ENCODE peak calls at places on chromosomes 7 and 10, in ten cellular contexts. One of them, this sample, is unnamed.

GRCh38 chr7:105897999-105898398 is 21.6 kb upstream of the ATXN7L1 start:
- DNase-seq in NCI-H460: no peak
- DNase-seq in suprapubic skin: no peak
- DNase-seq in vagina: no peak
- DNase-seq in dermis blood vessel endothelial cell: no peak
- DNase-seq in activated CD8-positive, alpha-beta T cell treated with anti-CD3 and anti-CD28 coated beads for 36 hours: no peak
- DNase-seq in T follicular helper cell: no peak
- DNase-seq in MV-4-11: no peak
- DNase-seq in dorsolateral prefrontal cortex: no peak
- DNase-seq in endodermal cell: no peak
- DNase-seq in this sample: no peak

GRCh38 chr7:128352138-128352537 is 8.4 kb upstream of the RBM28 start:
- DNase-seq in dermis blood vessel endothelial cell: peak
- DNase-seq in dorsolateral prefrontal cortex: peak
- DNase-seq in MV-4-11: no peak
- DNase-seq in NCI-H460: no peak
- DNase-seq in activated CD8-positive, alpha-beta T cell treated with anti-CD3 and anti-CD28 coated beads for 36 hours: peak
- DNase-seq in suprapubic skin: no peak
- DNase-seq in vagina: no peak
- DNase-seq in T follicular helper cell: no peak
- DNase-seq in endodermal cell: peak
- DNase-seq in this sample: no peak

GRCh38 chr7:75608451-75609122 is 116.5 kb downstream of the SPDYE5 start:
- DNase-seq in endodermal cell: no peak
- DNase-seq in activated CD8-positive, alpha-beta T cell treated with anti-CD3 and anti-CD28 coated beads for 36 hours: no peak
- DNase-seq in T follicular helper cell: no peak
- DNase-seq in NCI-H460: no peak
- DNase-seq in vagina: no peak
- DNase-seq in MV-4-11: no peak
- DNase-seq in dorsolateral prefrontal cortex: no peak
- DNase-seq in dermis blood vessel endothelial cell: no peak
- DNase-seq in suprapubic skin: no peak
- DNase-seq in this sample: no peak

GRCh38 chr7:116194115-116194514 is 16.2 kb upstream of the TES start:
- DNase-seq in MV-4-11: no peak
- DNase-seq in vagina: no peak
- DNase-seq in activated CD8-positive, alpha-beta T cell treated with anti-CD3 and anti-CD28 coated beads for 36 hours: no peak
- DNase-seq in suprapubic skin: no peak
- DNase-seq in T follicular helper cell: no peak
- DNase-seq in endodermal cell: no peak
- DNase-seq in NCI-H460: no peak
- DNase-seq in dermis blood vessel endothelial cell: no peak
- DNase-seq in dorsolateral prefrontal cortex: no peak
- DNase-seq in this sample: no peak

GRCh38 chr10:98436704-98437103 is 10.0 kb downstream of the HPS1 start:
- DNase-seq in MV-4-11: no peak
- DNase-seq in vagina: no peak
- DNase-seq in dermis blood vessel endothelial cell: no peak
- DNase-seq in activated CD8-positive, alpha-beta T cell treated with anti-CD3 and anti-CD28 coated beads for 36 hours: no peak
- DNase-seq in NCI-H460: no peak
- DNase-seq in suprapubic skin: no peak
- DNase-seq in T follicular helper cell: no peak
- DNase-seq in endodermal cell: no peak
- DNase-seq in dorsolateral prefrontal cortex: no peak
- DNase-seq in this sample: no peak

GRCh38 chr7:94368371-94368791 is 26.3 kb upstream of the COL1A2 start:
- DNase-seq in vagina: no peak
- DNase-seq in MV-4-11: no peak
- DNase-seq in dorsolateral prefrontal cortex: no peak
- DNase-seq in activated CD8-positive, alpha-beta T cell treated with anti-CD3 and anti-CD28 coated beads for 36 hours: no peak
- DNase-seq in T follicular helper cell: no peak
- DNase-seq in NCI-H460: no peak
- DNase-seq in dermis blood vessel endothelial cell: peak
- DNase-seq in endodermal cell: no peak
- DNase-seq in suprapubic skin: no peak
- DNase-seq in this sample: no peak

GRCh38 chr7:131145026-131145425 is 182.7 kb upstream of the MKLN1 start:
- DNase-seq in T follicular helper cell: no peak
- DNase-seq in NCI-H460: no peak
- DNase-seq in dermis blood vessel endothelial cell: no peak
- DNase-seq in MV-4-11: no peak
- DNase-seq in endodermal cell: no peak
- DNase-seq in vagina: no peak
- DNase-seq in activated CD8-positive, alpha-beta T cell treated with anti-CD3 and anti-CD28 coated beads for 36 hours: no peak
- DNase-seq in dorsolateral prefrontal cortex: no peak
- DNase-seq in suprapubic skin: no peak
- DNase-seq in this sample: no peak

GRCh38 chr7:23184291-23184690 is 2.4 kb downstream of the NUP42 start:
- DNase-seq in T follicular helper cell: no peak
- DNase-seq in suprapubic skin: no peak
- DNase-seq in dermis blood vessel endothelial cell: no peak
- DNase-seq in activated CD8-positive, alpha-beta T cell treated with anti-CD3 and anti-CD28 coated beads for 36 hours: no peak
- DNase-seq in endodermal cell: no peak
- DNase-seq in NCI-H460: no peak
- DNase-seq in dorsolateral prefrontal cortex: no peak
- DNase-seq in MV-4-11: no peak
- DNase-seq in vagina: no peak
- DNase-seq in this sample: no peak

GRCh38 chr7:22197376-22197775 is 159.6 kb downstream of the RAPGEF5 start:
- DNase-seq in NCI-H460: no peak
- DNase-seq in activated CD8-positive, alpha-beta T cell treated with anti-CD3 and anti-CD28 coated beads for 36 hours: no peak
- DNase-seq in vagina: no peak
- DNase-seq in T follicular helper cell: no peak
- DNase-seq in MV-4-11: no peak
- DNase-seq in dorsolateral prefrontal cortex: no peak
- DNase-seq in endodermal cell: no peak
- DNase-seq in suprapubic skin: no peak
- DNase-seq in dermis blood vessel endothelial cell: no peak
- DNase-seq in this sample: no peak

GRCh38 chr7:134553976-134554375 is 5.1 kb downstream of the AKR1B15 start:
- DNase-seq in MV-4-11: no peak
- DNase-seq in endodermal cell: peak
- DNase-seq in NCI-H460: no peak
- DNase-seq in activated CD8-positive, alpha-beta T cell treated with anti-CD3 and anti-CD28 coated beads for 36 hours: no peak
- DNase-seq in dermis blood vessel endothelial cell: peak
- DNase-seq in T follicular helper cell: no peak
- DNase-seq in suprapubic skin: no peak
- DNase-seq in dorsolateral prefrontal cortex: no peak
- DNase-seq in vagina: no peak
- DNase-seq in this sample: no peak

GRCh38 chr10:128431083-128431482 is 304.9 kb upstream of the MKI67 start:
- DNase-seq in endodermal cell: peak
- DNase-seq in NCI-H460: no peak
- DNase-seq in suprapubic skin: no peak
- DNase-seq in dorsolateral prefrontal cortex: no peak
- DNase-seq in activated CD8-positive, alpha-beta T cell treated with anti-CD3 and anti-CD28 coated beads for 36 hours: no peak
- DNase-seq in MV-4-11: no peak
- DNase-seq in dermis blood vessel endothelial cell: no peak
- DNase-seq in T follicular helper cell: no peak
- DNase-seq in vagina: peak
- DNase-seq in this sample: no peak

GRCh38 chr10:109866995-109867635 is 56.2 kb downstream of the XPNPEP1 start:
- DNase-seq in NCI-H460: no peak
- DNase-seq in dermis blood vessel endothelial cell: peak
- DNase-seq in T follicular helper cell: no peak
- DNase-seq in vagina: peak
- DNase-seq in endodermal cell: peak
- DNase-seq in dorsolateral prefrontal cortex: no peak
- DNase-seq in MV-4-11: no peak
- DNase-seq in activated CD8-positive, alpha-beta T cell treated with anti-CD3 and anti-CD28 coated beads for 36 hours: no peak
- DNase-seq in suprapubic skin: no peak
- DNase-seq in this sample: no peak

GRCh38 chr10:124149681-124150080 is 56.3 kb upstream of the CHST15 start:
- DNase-seq in endodermal cell: peak
- DNase-seq in vagina: no peak
- DNase-seq in activated CD8-positive, alpha-beta T cell treated with anti-CD3 and anti-CD28 coated beads for 36 hours: no peak
- DNase-seq in dermis blood vessel endothelial cell: no peak
- DNase-seq in suprapubic skin: no peak
- DNase-seq in MV-4-11: no peak
- DNase-seq in dorsolateral prefrontal cortex: no peak
- DNase-seq in T follicular helper cell: no peak
- DNase-seq in NCI-H460: no peak
- DNase-seq in this sample: no peak

GRCh38 chr7:2613926-2614613 is 17.7 kb upstream of the TTYH3 start:
- DNase-seq in activated CD8-positive, alpha-beta T cell treated with anti-CD3 and anti-CD28 coated beads for 36 hours: no peak
- DNase-seq in dermis blood vessel endothelial cell: no peak
- DNase-seq in MV-4-11: peak
- DNase-seq in NCI-H460: no peak
- DNase-seq in dorsolateral prefrontal cortex: peak
- DNase-seq in suprapubic skin: no peak
- DNase-seq in endodermal cell: no peak
- DNase-seq in T follicular helper cell: no peak
- DNase-seq in vagina: no peak
- DNase-seq in this sample: no peak

GRCh38 chr10:60818134-60818770 is 40.0 kb downstream of the CDK1 start:
- DNase-seq in T follicular helper cell: no peak
- DNase-seq in endodermal cell: no peak
- DNase-seq in suprapubic skin: no peak
- DNase-seq in dorsolateral prefrontal cortex: no peak
- DNase-seq in dermis blood vessel endothelial cell: no peak
- DNase-seq in NCI-H460: no peak
- DNase-seq in vagina: no peak
- DNase-seq in activated CD8-positive, alpha-beta T cell treated with anti-CD3 and anti-CD28 coated beads for 36 hours: no peak
- DNase-seq in MV-4-11: no peak
- DNase-seq in this sample: no peak

GRCh38 chr7:22900784-22901183 is 78.1 kb upstream of the TOMM7 start:
- DNase-seq in T follicular helper cell: no peak
- DNase-seq in NCI-H460: no peak
- DNase-seq in dorsolateral prefrontal cortex: no peak
- DNase-seq in activated CD8-positive, alpha-beta T cell treated with anti-CD3 and anti-CD28 coated beads for 36 hours: no peak
- DNase-seq in vagina: no peak
- DNase-seq in dermis blood vessel endothelial cell: no peak
- DNase-seq in endodermal cell: no peak
- DNase-seq in suprapubic skin: no peak
- DNase-seq in MV-4-11: no peak
- DNase-seq in this sample: no peak

GRCh38 chr10:73785721-73786511 is 510 bp downstream of the ZSWIM8 start:
- DNase-seq in dermis blood vessel endothelial cell: peak
- DNase-seq in suprapubic skin: no peak
- DNase-seq in T follicular helper cell: peak
- DNase-seq in activated CD8-positive, alpha-beta T cell treated with anti-CD3 and anti-CD28 coated beads for 36 hours: peak
- DNase-seq in NCI-H460: no peak
- DNase-seq in dorsolateral prefrontal cortex: no peak
- DNase-seq in vagina: no peak
- DNase-seq in endodermal cell: peak
- DNase-seq in MV-4-11: peak
- DNase-seq in this sample: peak

GRCh38 chr10:31034041-31034918 is 2.6 kb upstream of the ZNF438 start:
- DNase-seq in dermis blood vessel endothelial cell: peak
- DNase-seq in suprapubic skin: no peak
- DNase-seq in T follicular helper cell: no peak
- DNase-seq in activated CD8-positive, alpha-beta T cell treated with anti-CD3 and anti-CD28 coated beads for 36 hours: no peak
- DNase-seq in vagina: no peak
- DNase-seq in dorsolateral prefrontal cortex: no peak
- DNase-seq in endodermal cell: no peak
- DNase-seq in NCI-H460: no peak
- DNase-seq in MV-4-11: peak
- DNase-seq in this sample: no peak

GRCh38 chr7:676246-676971 is 50.1 kb upstream of the DNAAF5 start:
- DNase-seq in vagina: no peak
- DNase-seq in dermis blood vessel endothelial cell: no peak
- DNase-seq in dorsolateral prefrontal cortex: peak
- DNase-seq in MV-4-11: no peak
- DNase-seq in suprapubic skin: no peak
- DNase-seq in activated CD8-positive, alpha-beta T cell treated with anti-CD3 and anti-CD28 coated beads for 36 hours: no peak
- DNase-seq in NCI-H460: no peak
- DNase-seq in endodermal cell: no peak
- DNase-seq in T follicular helper cell: no peak
- DNase-seq in this sample: no peak

GRCh38 chr10:5317547-5318107 is 47.1 kb upstream of the UCN3 start:
- DNase-seq in vagina: no peak
- DNase-seq in MV-4-11: peak
- DNase-seq in T follicular helper cell: peak
- DNase-seq in NCI-H460: peak
- DNase-seq in dorsolateral prefrontal cortex: no peak
- DNase-seq in suprapubic skin: no peak
- DNase-seq in endodermal cell: no peak
- DNase-seq in dermis blood vessel endothelial cell: peak
- DNase-seq in activated CD8-positive, alpha-beta T cell treated with anti-CD3 and anti-CD28 coated beads for 36 hours: peak
- DNase-seq in this sample: no peak

GRCh38 chr7:140325600-140325999 is 72.7 kb downstream of the SLC37A3 start:
- DNase-seq in suprapubic skin: no peak
- DNase-seq in T follicular helper cell: no peak
- DNase-seq in dorsolateral prefrontal cortex: no peak
- DNase-seq in NCI-H460: no peak
- DNase-seq in dermis blood vessel endothelial cell: peak
- DNase-seq in activated CD8-positive, alpha-beta T cell treated with anti-CD3 and anti-CD28 coated beads for 36 hours: no peak
- DNase-seq in MV-4-11: no peak
- DNase-seq in endodermal cell: no peak
- DNase-seq in vagina: no peak
- DNase-seq in this sample: no peak

GRCh38 chr10:63671317-63671937 is 150.2 kb downstream of the REEP3 start:
- DNase-seq in MV-4-11: no peak
- DNase-seq in endodermal cell: no peak
- DNase-seq in vagina: no peak
- DNase-seq in suprapubic skin: no peak
- DNase-seq in dermis blood vessel endothelial cell: peak
- DNase-seq in dorsolateral prefrontal cortex: no peak
- DNase-seq in NCI-H460: no peak
- DNase-seq in T follicular helper cell: no peak
- DNase-seq in activated CD8-positive, alpha-beta T cell treated with anti-CD3 and anti-CD28 coated beads for 36 hours: no peak
- DNase-seq in this sample: no peak

GRCh38 chr10:93751832-93752231 is 5.9 kb upstream of the LGI1 start:
- DNase-seq in endodermal cell: peak
- DNase-seq in vagina: no peak
- DNase-seq in activated CD8-positive, alpha-beta T cell treated with anti-CD3 and anti-CD28 coated beads for 36 hours: peak
- DNase-seq in T follicular helper cell: peak
- DNase-seq in NCI-H460: peak
- DNase-seq in dorsolateral prefrontal cortex: peak
- DNase-seq in dermis blood vessel endothelial cell: peak
- DNase-seq in MV-4-11: no peak
- DNase-seq in suprapubic skin: no peak
- DNase-seq in this sample: no peak

GRCh38 chr7:518630-519428 is 817 bp downstream of the PDGFA start:
- DNase-seq in NCI-H460: peak
- DNase-seq in activated CD8-positive, alpha-beta T cell treated with anti-CD3 and anti-CD28 coated beads for 36 hours: peak
- DNase-seq in T follicular helper cell: no peak
- DNase-seq in suprapubic skin: no peak
- DNase-seq in endodermal cell: peak
- DNase-seq in dorsolateral prefrontal cortex: peak
- DNase-seq in MV-4-11: peak
- DNase-seq in dermis blood vessel endothelial cell: peak
- DNase-seq in vagina: no peak
- DNase-seq in this sample: peak

GRCh38 chr10:17744395-17744841 is 7.6 kb upstream of the TMEM236 start:
- DNase-seq in dorsolateral prefrontal cortex: no peak
- DNase-seq in NCI-H460: no peak
- DNase-seq in vagina: no peak
- DNase-seq in suprapubic skin: no peak
- DNase-seq in activated CD8-positive, alpha-beta T cell treated with anti-CD3 and anti-CD28 coated beads for 36 hours: no peak
- DNase-seq in T follicular helper cell: no peak
- DNase-seq in endodermal cell: no peak
- DNase-seq in MV-4-11: peak
- DNase-seq in dermis blood vessel endothelial cell: peak
- DNase-seq in this sample: no peak

GRCh38 chr7:10412426-10413019 is 561.1 kb upstream of the PHF14 start:
- DNase-seq in suprapubic skin: no peak
- DNase-seq in MV-4-11: peak
- DNase-seq in vagina: no peak
- DNase-seq in dermis blood vessel endothelial cell: peak
- DNase-seq in endodermal cell: peak
- DNase-seq in activated CD8-positive, alpha-beta T cell treated with anti-CD3 and anti-CD28 coated beads for 36 hours: peak
- DNase-seq in dorsolateral prefrontal cortex: no peak
- DNase-seq in T follicular helper cell: no peak
- DNase-seq in NCI-H460: peak
- DNase-seq in this sample: no peak

GRCh38 chr10:60978287-60979115 is 34.5 kb upstream of the RHOBTB1 start:
- DNase-seq in dermis blood vessel endothelial cell: peak
- DNase-seq in MV-4-11: no peak
- DNase-seq in dorsolateral prefrontal cortex: no peak
- DNase-seq in NCI-H460: no peak
- DNase-seq in suprapubic skin: no peak
- DNase-seq in T follicular helper cell: no peak
- DNase-seq in activated CD8-positive, alpha-beta T cell treated with anti-CD3 and anti-CD28 coated beads for 36 hours: no peak
- DNase-seq in endodermal cell: no peak
- DNase-seq in vagina: no peak
- DNase-seq in this sample: no peak

GRCh38 chr10:132162590-132163277 is 24.0 kb upstream of the DPYSL4 start:
- DNase-seq in activated CD8-positive, alpha-beta T cell treated with anti-CD3 and anti-CD28 coated beads for 36 hours: no peak
- DNase-seq in suprapubic skin: no peak
- DNase-seq in vagina: no peak
- DNase-seq in MV-4-11: no peak
- DNase-seq in dermis blood vessel endothelial cell: no peak
- DNase-seq in dorsolateral prefrontal cortex: no peak
- DNase-seq in T follicular helper cell: no peak
- DNase-seq in endodermal cell: no peak
- DNase-seq in NCI-H460: no peak
- DNase-seq in this sample: no peak